ENCODE peak calls at places on chromosomes 6 and 20, in six cellular contexts. One of them, this sample, is unnamed.

GRCh38 chr20:63893999-63894357 is 948 bp upstream of the DNAJC5 start:
- DNase-seq in lower leg skin: no peak
- DNase-seq in stomach: no peak
- DNase-seq in right atrium auricular region: no peak
- DNase-seq in mesothelial cell of epicardium: no peak
- DNase-seq in uterus: no peak
- DNase-seq in this sample: no peak

GRCh38 chr6:128172752-128173151 is 271.9 kb upstream of the THEMIS start:
- DNase-seq in lower leg skin: no peak
- DNase-seq in mesothelial cell of epicardium: no peak
- DNase-seq in stomach: no peak
- DNase-seq in right atrium auricular region: no peak
- DNase-seq in uterus: no peak
- DNase-seq in this sample: no peak

GRCh38 chr6:126312013-126312665 is 27.8 kb upstream of the CENPW start:
- DNase-seq in right atrium auricular region: no peak
- DNase-seq in stomach: no peak
- DNase-seq in mesothelial cell of epicardium: no peak
- DNase-seq in lower leg skin: no peak
- DNase-seq in uterus: no peak
- DNase-seq in this sample: no peak

GRCh38 chr20:4961746-4962145 is 39.6 kb downstream of the SLC23A2 start:
- DNase-seq in lower leg skin: no peak
- DNase-seq in stomach: no peak
- DNase-seq in uterus: no peak
- DNase-seq in mesothelial cell of epicardium: no peak
- DNase-seq in right atrium auricular region: no peak
- DNase-seq in this sample: no peak

GRCh38 chr20:22582960-22583772 is 1.2 kb downstream of the FOXA2 start:
- DNase-seq in lower leg skin: no peak
- DNase-seq in uterus: no peak
- DNase-seq in mesothelial cell of epicardium: no peak
- DNase-seq in stomach: peak
- DNase-seq in right atrium auricular region: no peak
- DNase-seq in this sample: peak

GRCh38 chr6:122491915-122492537 is 20.4 kb upstream of the SERINC1 start:
- DNase-seq in right atrium auricular region: peak
- DNase-seq in mesothelial cell of epicardium: no peak
- DNase-seq in stomach: peak
- DNase-seq in uterus: peak
- DNase-seq in lower leg skin: peak
- DNase-seq in this sample: no peak

GRCh38 chr6:1224514-1224913 is 87.4 kb upstream of the FOXQ1 start:
- DNase-seq in lower leg skin: no peak
- DNase-seq in uterus: no peak
- DNase-seq in stomach: no peak
- DNase-seq in mesothelial cell of epicardium: no peak
- DNase-seq in right atrium auricular region: no peak
- DNase-seq in this sample: no peak

GRCh38 chr20:23358923-23359572 is 2.9 kb upstream of the GZF1 start:
- DNase-seq in mesothelial cell of epicardium: no peak
- DNase-seq in stomach: peak
- DNase-seq in uterus: no peak
- DNase-seq in lower leg skin: no peak
- DNase-seq in right atrium auricular region: no peak
- DNase-seq in this sample: no peak

GRCh38 chr6:21033575-21034026 is 499.3 kb downstream of the CDKAL1 start:
- DNase-seq in lower leg skin: peak
- DNase-seq in right atrium auricular region: peak
- DNase-seq in uterus: peak
- DNase-seq in stomach: no peak
- DNase-seq in mesothelial cell of epicardium: no peak
- DNase-seq in this sample: no peak

GRCh38 chr6:45959534-45960195 is 56.0 kb downstream of the CLIC5 start:
- DNase-seq in mesothelial cell of epicardium: no peak
- DNase-seq in right atrium auricular region: no peak
- DNase-seq in uterus: no peak
- DNase-seq in stomach: no peak
- DNase-seq in lower leg skin: no peak
- DNase-seq in this sample: no peak

GRCh38 chr6:125871365-125871764 is 80.6 kb downstream of the NCOA7 start:
- DNase-seq in right atrium auricular region: no peak
- DNase-seq in lower leg skin: no peak
- DNase-seq in stomach: no peak
- DNase-seq in uterus: no peak
- DNase-seq in mesothelial cell of epicardium: no peak
- DNase-seq in this sample: no peak

GRCh38 chr6:49915035-49915434 is 48.7 kb upstream of the CRISP1 start:
- DNase-seq in stomach: no peak
- DNase-seq in lower leg skin: no peak
- DNase-seq in right atrium auricular region: no peak
- DNase-seq in uterus: no peak
- DNase-seq in mesothelial cell of epicardium: no peak
- DNase-seq in this sample: no peak

GRCh38 chr6:22906091-22906549 is 336.8 kb downstream of the HDGFL1 start:
- DNase-seq in lower leg skin: no peak
- DNase-seq in mesothelial cell of epicardium: no peak
- DNase-seq in right atrium auricular region: no peak
- DNase-seq in uterus: no peak
- DNase-seq in stomach: no peak
- DNase-seq in this sample: no peak

GRCh38 chr6:122530440-122531046 is 58.9 kb upstream of the SERINC1 start:
- DNase-seq in stomach: peak
- DNase-seq in mesothelial cell of epicardium: no peak
- DNase-seq in uterus: peak
- DNase-seq in lower leg skin: peak
- DNase-seq in right atrium auricular region: no peak
- DNase-seq in this sample: peak

GRCh38 chr6:31453259-31453658 is 44.7 kb upstream of the MICB start:
- DNase-seq in mesothelial cell of epicardium: no peak
- DNase-seq in lower leg skin: no peak
- DNase-seq in right atrium auricular region: no peak
- DNase-seq in uterus: no peak
- DNase-seq in stomach: no peak
- DNase-seq in this sample: no peak

GRCh38 chr6:129351807-129352206 is 358.2 kb downstream of the ARHGAP18 start:
- DNase-seq in mesothelial cell of epicardium: no peak
- DNase-seq in stomach: no peak
- DNase-seq in right atrium auricular region: no peak
- DNase-seq in lower leg skin: no peak
- DNase-seq in uterus: no peak
- DNase-seq in this sample: no peak

GRCh38 chr6:389622-390021 is 1.9 kb upstream of the IRF4 start:
- DNase-seq in lower leg skin: no peak
- DNase-seq in stomach: no peak
- DNase-seq in uterus: no peak
- DNase-seq in mesothelial cell of epicardium: no peak
- DNase-seq in right atrium auricular region: no peak
- DNase-seq in this sample: no peak

GRCh38 chr6:6007311-6008113 is 787 bp upstream of the NRN1 start:
- DNase-seq in right atrium auricular region: no peak
- DNase-seq in stomach: no peak
- DNase-seq in lower leg skin: no peak
- DNase-seq in uterus: no peak
- DNase-seq in mesothelial cell of epicardium: no peak
- DNase-seq in this sample: no peak

GRCh38 chr6:113104546-113105325 is 752.4 kb upstream of the MARCKS start:
- DNase-seq in uterus: no peak
- DNase-seq in lower leg skin: no peak
- DNase-seq in stomach: no peak
- DNase-seq in right atrium auricular region: no peak
- DNase-seq in mesothelial cell of epicardium: no peak
- DNase-seq in this sample: no peak

GRCh38 chr6:133240511-133241087 is 558 bp upstream of the EYA4 start:
- DNase-seq in uterus: no peak
- DNase-seq in lower leg skin: no peak
- DNase-seq in mesothelial cell of epicardium: peak
- DNase-seq in stomach: no peak
- DNase-seq in right atrium auricular region: no peak
- DNase-seq in this sample: peak

GRCh38 chr6:54681987-54682386 is 164.6 kb upstream of the FAM83B start:
- DNase-seq in uterus: no peak
- DNase-seq in stomach: no peak
- DNase-seq in mesothelial cell of epicardium: no peak
- DNase-seq in lower leg skin: no peak
- DNase-seq in right atrium auricular region: no peak
- DNase-seq in this sample: no peak

GRCh38 chr6:15066433-15067337 is 179.2 kb upstream of the JARID2 start:
- DNase-seq in right atrium auricular region: peak
- DNase-seq in uterus: peak
- DNase-seq in lower leg skin: peak
- DNase-seq in stomach: no peak
- DNase-seq in mesothelial cell of epicardium: no peak
- DNase-seq in this sample: no peak

GRCh38 chr6:158053377-158054313 is 72.0 kb downstream of the SYNJ2 start:
- DNase-seq in lower leg skin: no peak
- DNase-seq in right atrium auricular region: no peak
- DNase-seq in uterus: no peak
- DNase-seq in stomach: no peak
- DNase-seq in mesothelial cell of epicardium: no peak
- DNase-seq in this sample: no peak

GRCh38 chr6:50846109-50846859 is 27.6 kb downstream of the TFAP2B start:
- DNase-seq in uterus: no peak
- DNase-seq in right atrium auricular region: no peak
- DNase-seq in stomach: no peak
- DNase-seq in mesothelial cell of epicardium: no peak
- DNase-seq in lower leg skin: no peak
- DNase-seq in this sample: no peak

GRCh38 chr20:59207742-59208357 is 44.2 kb downstream of the ZNF831 start:
- DNase-seq in lower leg skin: no peak
- DNase-seq in stomach: peak
- DNase-seq in mesothelial cell of epicardium: no peak
- DNase-seq in uterus: no peak
- DNase-seq in right atrium auricular region: peak
- DNase-seq in this sample: no peak
- TF ChIP-seq CTCF in lower leg skin: no peak
- TF ChIP-seq CTCF in stomach: peak
- TF ChIP-seq CTCF in mesothelial cell of epicardium: no peak
- TF ChIP-seq CTCF in uterus: no peak
- TF ChIP-seq CTCF in right atrium auricular region: no peak
- TF ChIP-seq CTCF in this sample: peak

DNA sequence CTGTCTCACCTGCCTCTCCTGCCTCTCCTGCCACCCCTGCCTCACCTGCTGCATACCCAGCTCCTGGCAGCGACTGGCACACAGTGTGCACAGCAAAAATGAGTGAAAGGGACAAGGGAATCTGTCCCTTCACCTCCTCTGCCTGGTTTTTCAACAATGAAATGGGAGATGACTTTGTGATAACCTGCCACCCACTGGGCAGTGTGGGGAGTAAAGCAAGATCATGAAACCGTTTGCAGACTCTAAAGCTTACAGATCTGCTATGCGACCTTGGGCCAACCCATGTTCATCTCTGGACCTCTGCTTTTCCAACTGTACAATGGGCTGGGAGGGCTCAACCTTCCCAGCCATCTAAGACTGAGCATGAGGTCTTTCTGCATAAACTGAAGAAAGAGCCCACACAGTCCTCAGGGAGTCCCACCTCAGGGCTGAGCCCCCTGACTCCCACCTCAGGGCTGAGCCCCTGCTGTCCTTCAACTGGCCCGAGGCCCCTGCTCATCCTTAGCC is 81.1 kb downstream of the RIPOR3 start:
- DNase-seq in right atrium auricular region: no peak
- DNase-seq in mesothelial cell of epicardium: no peak
- DNase-seq in uterus: no peak
- DNase-seq in stomach: no peak
- DNase-seq in lower leg skin: no peak
- DNase-seq in this sample: no peak
- TF ChIP-seq CTCF in right atrium auricular region: no peak
- TF ChIP-seq CTCF in mesothelial cell of epicardium: no peak
- TF ChIP-seq CTCF in uterus: no peak
- TF ChIP-seq CTCF in stomach: no peak
- TF ChIP-seq CTCF in lower leg skin: no peak
- TF ChIP-seq CTCF in this sample: no peak

GRCh38 chr6:44397424-44398169 is 10.1 kb downstream of the CDC5L start:
- DNase-seq in mesothelial cell of epicardium: no peak
- DNase-seq in right atrium auricular region: no peak
- DNase-seq in uterus: no peak
- DNase-seq in stomach: no peak
- DNase-seq in lower leg skin: no peak
- DNase-seq in this sample: no peak
- TF ChIP-seq CTCF in mesothelial cell of epicardium: no peak
- TF ChIP-seq CTCF in right atrium auricular region: no peak
- TF ChIP-seq CTCF in uterus: no peak
- TF ChIP-seq CTCF in stomach: no peak
- TF ChIP-seq CTCF in lower leg skin: no peak
- TF ChIP-seq CTCF in this sample: peak

GRCh38 chr20:18267815-18268214 is 20.5 kb upstream of the ZNF133 start:
- DNase-seq in lower leg skin: no peak
- DNase-seq in uterus: no peak
- DNase-seq in right atrium auricular region: no peak
- DNase-seq in stomach: no peak
- DNase-seq in mesothelial cell of epicardium: no peak
- DNase-seq in this sample: no peak
- TF ChIP-seq CTCF in lower leg skin: no peak
- TF ChIP-seq CTCF in uterus: no peak
- TF ChIP-seq CTCF in right atrium auricular region: no peak
- TF ChIP-seq CTCF in stomach: no peak
- TF ChIP-seq CTCF in mesothelial cell of epicardium: no peak
- TF ChIP-seq CTCF in this sample: no peak

DNA sequence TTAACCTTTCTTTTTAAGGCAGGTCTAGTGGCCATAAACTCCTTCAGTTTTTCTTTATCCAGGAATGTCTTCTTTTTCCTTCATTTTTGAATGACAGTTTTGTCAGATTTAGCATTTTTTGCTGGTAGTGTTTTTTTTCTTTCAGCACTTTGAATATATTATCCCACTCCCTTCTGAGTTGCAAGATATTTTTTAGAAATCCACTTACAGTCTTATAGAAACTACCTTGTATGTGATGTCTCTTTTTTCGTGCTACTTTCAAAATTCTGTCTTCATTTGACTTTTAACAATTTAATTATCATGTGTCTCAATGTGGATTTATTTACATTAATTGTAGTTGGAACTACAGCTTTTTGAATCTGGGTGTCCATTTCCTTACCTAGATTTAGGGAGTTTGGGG is 284.4 kb upstream of the RNF217 start:
- DNase-seq in lower leg skin: no peak
- DNase-seq in mesothelial cell of epicardium: no peak
- DNase-seq in uterus: no peak
- DNase-seq in right atrium auricular region: no peak
- DNase-seq in stomach: no peak
- DNase-seq in this sample: no peak
- TF ChIP-seq CTCF in lower leg skin: no peak
- TF ChIP-seq CTCF in mesothelial cell of epicardium: no peak
- TF ChIP-seq CTCF in uterus: no peak
- TF ChIP-seq CTCF in right atrium auricular region: no peak
- TF ChIP-seq CTCF in stomach: no peak
- TF ChIP-seq CTCF in this sample: no peak

GRCh38 chr20:62708591-62709536 is at the start of gene NTSR1:
- DNase-seq in right atrium auricular region: no peak
- DNase-seq in uterus: no peak
- DNase-seq in stomach: no peak
- DNase-seq in lower leg skin: no peak
- DNase-seq in mesothelial cell of epicardium: no peak
- DNase-seq in this sample: no peak
- TF ChIP-seq CTCF in right atrium auricular region: no peak
- TF ChIP-seq CTCF in uterus: no peak
- TF ChIP-seq CTCF in stomach: no peak
- TF ChIP-seq CTCF in lower leg skin: no peak
- TF ChIP-seq CTCF in mesothelial cell of epicardium: no peak
- TF ChIP-seq CTCF in this sample: no peak